ENCODE peak calls at places on chromosomes 4 and X, in five cellular contexts. V, N, E, D and C are unnamed samples.

GRCh38 chrX:149511081-149511480 is 6.0 kb upstream of the IDS start:
- DNase-seq in N (no peak), E (no peak), V (no peak), D (peak), C (no peak)

GRCh38 chrX:45164021-45164621 is 36.6 kb downstream of the DIPK2B start:
- DNase-seq in D (no peak), N (no peak), V (no peak), E (no peak), C (no peak)

GRCh38 chr4:156825074-156825473 is 146.5 kb downstream of the PDGFC start:
- DNase-seq in V (no peak), N (no peak), E (no peak), D (no peak), C (no peak)

GRCh38 chr4:107035711-107036601 is at the start of gene DKK2:
- DNase-seq in N (peak), D (peak), E (peak), V (peak), C (peak)

GRCh38 chr4:119000400-119000799 is 111.7 kb downstream of the SYNPO2 start:
- DNase-seq in V (no peak), E (no peak), D (no peak), N (no peak), C (no peak)

GRCh38 chr4:128385683-128386304 is 98.2 kb upstream of the PGRMC2 start:
- DNase-seq in N (peak), D (peak), E (no peak), V (no peak), C (no peak)

GRCh38 chr4:42339935-42340406 is 57.3 kb upstream of the SHISA3 start:
- DNase-seq in D (no peak), V (no peak), N (peak), E (no peak), C (no peak)

GRCh38 chr4:930827-931193 is 1.3 kb downstream of the GAK start:
- DNase-seq in D (no peak), N (no peak), E (no peak), V (no peak), C (no peak)

GRCh38 chr4:3483471-3483921 is 20.4 kb downstream of the DOK7 start:
- DNase-seq in D (no peak), E (no peak), V (no peak), N (peak), C (no peak)

GRCh38 chrX:1524874-1525582 is 12.0 kb downstream of the P2RY8 start:
- DNase-seq in E (no peak), D (no peak), V (no peak), N (no peak), C (no peak)

GRCh38 chr4:14218641-14219040 is 591.1 kb upstream of the BOD1L1 start:
- DNase-seq in D (no peak), N (no peak), V (no peak), E (no peak), C (no peak)

GRCh38 chr4:173415885-173416658 is 17.2 kb upstream of the SCRG1 start:
- DNase-seq in E (no peak), N (no peak), V (no peak), D (no peak), C (no peak)

GRCh38 chrX:140273921-140274320 is 230.9 kb downstream of the SOX3 start:
- DNase-seq in V (no peak), E (no peak), D (no peak), N (no peak), C (no peak)

DNA sequence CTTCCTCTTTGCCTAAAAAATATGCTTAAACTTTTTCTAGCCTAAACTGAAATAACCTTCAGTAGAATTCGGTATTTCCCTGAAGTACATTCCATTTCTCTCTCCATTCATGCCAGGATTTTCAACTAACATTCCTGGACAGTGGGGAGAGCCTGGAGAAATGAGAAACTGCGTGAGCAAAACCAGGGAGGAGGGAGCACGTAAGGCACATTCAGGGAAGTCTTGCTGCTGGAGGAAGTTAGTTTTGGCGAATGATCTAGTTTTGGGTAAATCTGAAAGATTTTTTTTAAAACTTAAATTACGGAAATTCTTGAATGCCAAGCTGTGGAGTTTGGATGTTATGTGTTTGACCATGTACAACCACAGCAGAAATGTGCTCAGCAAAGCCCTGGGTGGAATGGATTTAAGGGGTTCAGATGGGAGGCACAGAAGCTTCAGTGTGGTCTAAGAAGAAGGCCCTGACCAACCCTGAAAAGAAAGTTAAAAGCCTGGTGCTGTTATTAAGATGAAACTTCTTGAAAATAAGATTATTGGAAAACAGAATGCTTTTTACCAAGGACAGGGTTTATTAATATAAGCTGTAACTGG is 347.8 kb downstream of the ANK2 start:
- DNase-seq in N (peak), V (no peak), D (no peak), E (no peak), C (no peak)
- H3K23ac ChIP-seq in N (no peak), V (no peak), D (no peak), E (no peak), C (no peak)

GRCh38 chr4:140523370-140523856 is 555 bp upstream of the ELMOD2 start:
- DNase-seq in N (no peak), E (no peak), D (no peak), V (no peak), C (no peak)
- H3K9ac ChIP-seq in N (peak), E (no peak), D (no peak), V (no peak), C (no peak)

DNA sequence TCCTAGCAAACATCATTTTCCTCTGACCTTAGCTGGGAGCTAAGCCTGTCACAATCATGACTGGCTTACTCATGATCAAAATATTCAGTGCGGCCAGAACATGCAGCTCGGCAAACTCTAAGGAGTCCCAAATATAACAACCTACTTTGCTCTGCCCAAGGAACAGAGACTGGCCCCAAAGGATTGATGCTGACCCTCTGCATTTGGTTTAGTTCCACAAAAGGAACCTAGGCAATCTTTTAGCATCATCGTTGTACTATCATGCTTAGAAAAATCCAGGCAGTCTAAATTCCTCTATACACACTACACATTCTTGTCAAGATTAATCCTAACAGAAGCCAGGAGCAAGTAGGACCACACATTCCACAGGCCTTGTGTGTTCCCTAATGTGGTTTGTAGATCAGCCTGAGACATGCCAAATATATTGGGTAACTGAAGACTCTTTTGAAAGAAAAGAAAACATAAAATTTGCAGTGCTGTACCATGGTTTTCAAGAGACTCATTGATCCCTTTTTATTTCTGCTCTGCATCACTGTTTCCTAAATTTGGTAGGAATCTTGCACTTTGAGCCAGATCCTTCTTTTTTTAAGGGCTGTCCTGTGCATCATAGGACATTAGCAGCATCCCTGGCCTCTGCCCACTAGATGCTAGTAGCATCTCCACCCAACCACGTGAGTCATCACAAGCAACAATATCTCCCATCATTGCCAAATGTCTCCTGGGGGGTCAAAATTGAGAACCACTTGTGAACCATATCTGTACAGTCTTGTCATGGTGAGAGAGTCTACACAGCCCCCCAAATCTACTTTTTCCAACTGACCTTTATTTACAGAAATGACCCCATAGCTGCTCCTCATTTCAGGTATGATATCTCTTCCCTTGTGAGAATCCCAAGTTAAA is 17.6 kb upstream of the CC2D2A start:
- DNase-seq in V (no peak), N (peak), E (no peak), D (no peak), C (no peak)
- H3K23ac ChIP-seq in V (no peak), N (no peak), E (no peak), D (no peak), C (no peak)

GRCh38 chr4:8200302-8200975 is 1.3 kb downstream of the SH3TC1 start:
- DNase-seq in N (peak), V (no peak), E (no peak), D (no peak), C (no peak)
- H3K9ac ChIP-seq in N (peak), V (peak), E (no peak), D (no peak), C (no peak)

GRCh38 chrX:123749643-123750042 is 16.8 kb upstream of the THOC2 start:
- DNase-seq in N (no peak), E (no peak), V (no peak), D (no peak), C (no peak)

GRCh38 chrX:123753656-123754350 is 21.0 kb upstream of the THOC2 start:
- DNase-seq in D (no peak), N (no peak), E (no peak), V (no peak), C (no peak)

GRCh38 chrX:123756320-123756719 is 23.5 kb upstream of the THOC2 start:
- DNase-seq in E (no peak), V (no peak), N (no peak), D (no peak), C (no peak)

GRCh38 chrX:123755107-123755506 is 22.3 kb upstream of the THOC2 start:
- DNase-seq in D (no peak), E (no peak), N (no peak), V (no peak), C (no peak)
- H3K23ac ChIP-seq in D (no peak), E (no peak), N (no peak), V (no peak), C (no peak)